ENCODE peak calls at places on chromosomes 4 and X, in six cellular contexts. U, Y, K, C, J and V are unnamed samples.

GRCh38 chr4:22237155-22237751 is 278.6 kb downstream of the ADGRA3 start:
- DNase-seq in J (peak; percentile 68), C (peak; percentile 12), K (no peak), U (no peak), Y (no peak), V (no peak)

GRCh38 chr4:181756451-181756850 is 486.8 kb upstream of the TENM3 start:
- DNase-seq in J (no peak), Y (no peak), U (no peak), K (no peak), C (no peak), V (no peak)

GRCh38 chr4:77927991-77928925 is 65.6 kb downstream of the MRPL1 start:
- DNase-seq in U (no peak), C (peak; percentile 18), Y (peak; percentile 46), K (no peak), J (no peak), V (no peak)

GRCh38 chr4:110049951-110050925 is 137.6 kb downstream of the EGF start:
- DNase-seq in K (peak; percentile 58), U (peak; percentile 8), J (peak; percentile 65), C (peak; percentile 49), Y (peak; percentile 58), V (no peak)

GRCh38 chr4:5128569-5128968 is 77.3 kb downstream of the STK32B start:
- DNase-seq in U (no peak), J (no peak), C (no peak), Y (no peak), K (no peak), V (no peak)

GRCh38 chr4:141826260-141826659 is 189.9 kb downstream of the IL15 start:
- DNase-seq in J (no peak), U (no peak), C (no peak), K (no peak), Y (no peak), V (no peak)

GRCh38 chr4:184471872-184472539 is 2.3 kb downstream of the IRF2 start:
- DNase-seq in K (peak; percentile 84), C (no peak), U (no peak), Y (peak; percentile 42), J (peak; percentile 32), V (no peak)

GRCh38 chrX:33204889-33205288 is 6.5 kb downstream of the DMD start:
- DNase-seq in C (no peak), Y (no peak), K (no peak), J (peak; percentile 62), U (no peak), V (no peak)

GRCh38 chrX:40068048-40068447 is 29.7 kb downstream of the BCOR start:
- DNase-seq in Y (no peak), C (no peak), J (no peak), U (no peak), K (no peak), V (no peak)

GRCh38 chr4:170139764-170140163 is 50.0 kb upstream of the AADAT start:
- DNase-seq in U (no peak), C (no peak), J (no peak), K (no peak), Y (peak; percentile 24), V (no peak)

GRCh38 chr4:183449193-183449888 is 4.9 kb downstream of the CDKN2AIP start:
- DNase-seq in U (no peak), K (no peak), C (no peak), Y (no peak), J (no peak), V (no peak)

GRCh38 chrX:129577877-129578276 is 37.8 kb downstream of the OCRL start:
- DNase-seq in C (no peak), J (no peak), K (no peak), Y (no peak), U (no peak), V (no peak)

GRCh38 chr4:7295917-7296660 is 103.8 kb downstream of the SORCS2 start:
- DNase-seq in K (no peak), U (no peak), J (peak; percentile 70), Y (peak; percentile 7), C (no peak), V (no peak)

GRCh38 chr4:89949782-89950387 is 55.2 kb downstream of the MMRN1 start:
- DNase-seq in Y (no peak), K (no peak), J (no peak), U (no peak), C (no peak), V (no peak)

GRCh38 chr4:85165808-85166207 is 199.3 kb upstream of the WDFY3 start:
- DNase-seq in Y (no peak), K (no peak), J (no peak), U (no peak), C (no peak), V (no peak)

GRCh38 chr4:158777423-158777822 is 8.6 kb downstream of the FNIP2 start:
- DNase-seq in C (no peak), K (no peak), J (no peak), Y (no peak), U (no peak), V (no peak)

DNA sequence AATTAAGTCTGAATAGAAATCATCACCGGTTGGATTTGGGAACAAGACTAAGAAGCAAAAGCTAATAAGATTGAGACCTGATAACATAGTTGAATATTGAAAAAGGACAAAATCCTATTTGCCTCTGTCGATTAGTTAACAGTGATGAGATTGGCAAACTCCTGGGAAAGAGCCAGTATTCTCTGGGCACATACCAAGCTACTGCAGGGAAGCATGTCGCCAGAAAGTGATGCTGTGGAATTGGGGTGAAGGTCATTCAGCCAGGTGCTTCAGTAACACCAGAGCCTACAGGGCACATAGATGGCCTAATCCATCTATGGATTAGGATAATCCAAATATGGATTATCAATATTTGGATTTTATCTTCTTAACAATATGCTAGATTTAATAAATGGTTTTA is 44.0 kb downstream of the OSTC start:
- DNase-seq in Y (no peak), J (no peak), C (no peak), K (no peak), U (no peak), V (no peak)
- H3K4me3 ChIP-seq in Y (no peak overlapping the region), J (no peak overlapping the region), C (no peak overlapping the region), K (no peak overlapping the region), U (no peak overlapping the region), V (no peak overlapping the region)

DNA sequence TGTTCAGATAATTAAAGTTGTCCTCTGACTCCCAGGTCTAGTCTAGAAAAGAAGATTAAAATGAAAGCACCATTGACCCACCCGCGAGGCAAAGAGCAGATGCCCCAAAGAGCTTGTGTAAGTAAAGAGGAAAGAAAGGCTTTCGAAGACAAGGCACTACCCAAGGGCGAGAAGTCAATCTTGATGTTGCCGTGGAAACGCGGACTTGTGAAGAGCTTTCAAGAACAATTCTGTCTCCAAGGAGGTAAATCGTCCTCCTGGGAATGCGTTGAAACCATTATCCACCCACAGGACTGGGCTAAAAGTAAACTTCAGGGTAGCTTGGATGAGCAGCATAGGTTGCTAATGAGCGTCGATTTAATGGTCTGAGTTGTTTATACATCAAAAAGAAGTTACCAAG is 189.3 kb downstream of the DHRSX start:
- DNase-seq in U (no peak), Y (peak; percentile 17), K (no peak), C (no peak), J (peak; percentile 72), V (no peak)
- H3K4me3 ChIP-seq in U (no peak overlapping the region), Y (no peak overlapping the region), K (no peak overlapping the region), C (no peak overlapping the region), J (no peak overlapping the region), V (no peak overlapping the region)

GRCh38 chr4:54101190-54102041 is 1.5 kb downstream of the GSX2 start:
- DNase-seq in U (no peak), J (no peak), C (no peak), K (no peak), Y (no peak), V (no peak)
- H3K4me3 ChIP-seq in U (peak overlapping the region; percentile 50), J (no peak overlapping the region), C (no peak overlapping the region), K (no peak overlapping the region), Y (no peak overlapping the region), V (no peak overlapping the region)

GRCh38 chr4:88725143-88725542 is 27.5 kb upstream of the NAP1L5 start:
- DNase-seq in C (no peak), Y (no peak), U (no peak), K (no peak), J (no peak), V (no peak)
- H3K4me3 ChIP-seq in C (no peak overlapping the region), Y (no peak overlapping the region), U (no peak overlapping the region), K (no peak overlapping the region), J (no peak overlapping the region), V (no peak overlapping the region)

GRCh38 chr4:173040200-173040599 is 128.4 kb upstream of the GALNT7 start:
- DNase-seq in U (no peak), Y (peak; percentile 34), J (peak; percentile 52), K (no peak), C (peak; percentile 78), V (no peak)
- H3K4me3 ChIP-seq in U (no peak overlapping the region), Y (no peak overlapping the region), J (no peak overlapping the region), K (no peak overlapping the region), C (no peak overlapping the region), V (no peak overlapping the region)

DNA sequence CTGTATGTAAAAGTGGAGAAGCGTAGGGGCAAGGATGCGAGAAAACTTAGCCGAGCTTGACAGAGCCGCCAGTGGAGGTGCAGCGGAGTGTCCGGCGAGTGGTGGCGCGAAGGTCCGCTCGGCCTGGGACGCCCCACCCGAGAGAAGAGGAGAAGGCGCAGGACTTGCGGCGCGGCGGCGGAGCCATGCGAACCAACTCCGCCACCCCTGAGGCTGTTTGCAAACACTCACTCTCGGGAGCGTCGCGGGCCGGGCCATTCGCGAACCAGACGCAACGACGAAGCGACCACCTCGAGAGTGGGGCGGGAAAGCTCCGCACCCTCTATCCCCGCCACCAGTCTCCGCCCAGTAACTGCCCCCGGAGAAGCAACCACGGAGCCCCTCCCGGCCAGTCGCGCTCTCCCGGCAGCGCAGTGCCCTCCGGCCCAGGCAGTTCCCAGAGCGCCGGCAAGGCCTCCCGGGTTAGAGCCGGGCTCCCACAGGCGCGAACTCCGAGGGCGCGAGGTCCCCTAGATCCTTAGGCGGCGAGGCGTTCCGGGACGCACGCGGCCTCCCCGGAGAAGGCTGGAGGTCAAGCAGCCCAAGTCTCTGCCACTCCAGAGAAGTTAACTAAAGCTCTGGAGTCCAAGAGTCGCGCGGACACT is 2.2 kb upstream of the MAB21L2 start:
- DNase-seq in Y (peak; percentile 51), C (no peak), J (no peak), K (no peak), U (no peak), V (peak; percentile 82)
- H3K4me3 ChIP-seq in Y (peak overlapping the region; percentile 51), C (no peak overlapping the region), J (no peak overlapping the region), K (no peak overlapping the region), U (no peak overlapping the region), V (peak overlapping the region; percentile 96)

DNA sequence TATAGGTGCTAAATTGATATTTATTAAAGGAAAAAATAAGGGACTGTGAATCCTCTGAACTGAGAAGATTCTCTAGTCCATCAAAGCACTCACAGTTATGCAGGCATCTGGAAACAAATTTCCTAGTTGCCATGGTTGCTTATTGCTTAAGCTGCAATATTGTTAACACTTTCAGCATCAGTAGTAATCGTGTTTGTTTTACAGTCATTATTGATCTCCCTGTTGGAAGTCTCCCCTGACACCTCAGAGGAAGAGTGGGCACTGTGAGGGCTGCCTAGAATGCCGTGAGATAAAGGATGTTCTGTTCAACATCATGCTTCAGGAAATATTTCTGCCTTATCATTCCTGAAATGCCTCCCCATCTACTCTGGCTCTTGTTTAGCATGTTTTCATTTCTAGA is 2004.3 kb upstream of the ADGRL3 start:
- DNase-seq in K (no peak), C (no peak), U (no peak), Y (no peak), J (no peak), V (no peak)
- H3K4me3 ChIP-seq in K (no peak overlapping the region), C (no peak overlapping the region), U (no peak overlapping the region), Y (no peak overlapping the region), J (no peak overlapping the region), V (no peak overlapping the region)